ENCODE peak calls at places on chromosome 7, in five cellular contexts. X is astrocyte of the spinal cord, E is WTC11, A is OCI-LY7, B is posterior vena cava. N is an unnamed sample.

GRCh38 chr7:101089876-101090275 is 4.6 kb downstream of the TRIM56 start:
- DNase-seq in X (no peak), E (no peak), A (no peak), B (no peak), N (no peak)

GRCh38 chr7:115183431-115184057 is 261.6 kb downstream of the MDFIC start:
- DNase-seq in X (peak), E (no peak), A (no peak), B (no peak), N (no peak)

GRCh38 chr7:11261470-11261869 is 287.8 kb downstream of the PHF14 start:
- DNase-seq in X (peak), E (no peak), A (no peak), B (no peak), N (no peak)

GRCh38 chr7:142001163-142001874 is 5.6 kb downstream of the MGAM start:
- DNase-seq in X (no peak), E (no peak), A (no peak), B (no peak), N (no peak)

GRCh38 chr7:128266891-128267839 is 26.1 kb downstream of the LEP start:
- DNase-seq in X (peak), E (peak), A (no peak), B (peak), N (no peak)

GRCh38 chr7:85046512-85046911 is 140.3 kb downstream of the SEMA3D start:
- DNase-seq in X (no peak), E (no peak), A (no peak), B (no peak), N (no peak)

GRCh38 chr7:8433477-8434289 is at the start of gene NXPH1:
- DNase-seq in X (no peak), E (peak), A (no peak), B (no peak), N (no peak)

GRCh38 chr7:76386691-76387260 is 22.7 kb downstream of the SSC4D start:
- DNase-seq in X (peak), E (no peak), A (no peak), B (no peak), N (no peak)

GRCh38 chr7:158495780-158496179 is 91.8 kb downstream of the PTPRN2 start:
- DNase-seq in X (no peak), E (peak), A (peak), B (no peak), N (no peak)